ENCODE peak calls at places on chromosomes 4 and X, in six cellular contexts. One of them, this sample, is unnamed.

GRCh38 chr4:84875636-84876371 is 90.7 kb downstream of the WDFY3 start:
- DNase-seq in left ventricle myocardium superior: no peak
- DNase-seq in activated CD4-positive, alpha-beta T cell treated with anti-CD3 and anti-CD28 coated beads for 4 hours: no peak
- DNase-seq in KBM-7: no peak
- DNase-seq in renal cortical epithelial cell: no peak
- DNase-seq in central memory CD4-positive, alpha-beta T cell: no peak
- DNase-seq in this sample: peak; percentile 62

GRCh38 chr4:76251448-76252270 is at the start of gene FAM47E:
- DNase-seq in left ventricle myocardium superior: peak; percentile 86
- DNase-seq in activated CD4-positive, alpha-beta T cell treated with anti-CD3 and anti-CD28 coated beads for 4 hours: peak; percentile 3
- DNase-seq in KBM-7: peak; percentile 67
- DNase-seq in renal cortical epithelial cell: peak; percentile 59
- DNase-seq in central memory CD4-positive, alpha-beta T cell: peak; percentile 21
- DNase-seq in this sample: peak; percentile 87

GRCh38 chr4:14178421-14178820 is 550.9 kb upstream of the BOD1L1 start:
- DNase-seq in left ventricle myocardium superior: no peak
- DNase-seq in activated CD4-positive, alpha-beta T cell treated with anti-CD3 and anti-CD28 coated beads for 4 hours: no peak
- DNase-seq in KBM-7: peak; percentile 36
- DNase-seq in renal cortical epithelial cell: peak; percentile 75
- DNase-seq in central memory CD4-positive, alpha-beta T cell: peak; percentile 1
- DNase-seq in this sample: no peak

GRCh38 chrX:105882581-105883275 is 60.4 kb downstream of the NRK start:
- DNase-seq in left ventricle myocardium superior: no peak
- DNase-seq in activated CD4-positive, alpha-beta T cell treated with anti-CD3 and anti-CD28 coated beads for 4 hours: no peak
- DNase-seq in KBM-7: no peak
- DNase-seq in renal cortical epithelial cell: no peak
- DNase-seq in central memory CD4-positive, alpha-beta T cell: no peak
- DNase-seq in this sample: peak; percentile 60

GRCh38 chr4:2436301-2436700 is 17.5 kb downstream of the CFAP99 start:
- DNase-seq in left ventricle myocardium superior: peak; percentile 24
- DNase-seq in activated CD4-positive, alpha-beta T cell treated with anti-CD3 and anti-CD28 coated beads for 4 hours: no peak
- DNase-seq in KBM-7: no peak
- DNase-seq in renal cortical epithelial cell: no peak
- DNase-seq in central memory CD4-positive, alpha-beta T cell: no peak
- DNase-seq in this sample: no peak

GRCh38 chr4:39484582-39485272 is 25.9 kb downstream of the LIAS start:
- DNase-seq in left ventricle myocardium superior: no peak
- DNase-seq in activated CD4-positive, alpha-beta T cell treated with anti-CD3 and anti-CD28 coated beads for 4 hours: no peak
- DNase-seq in KBM-7: no peak
- DNase-seq in renal cortical epithelial cell: no peak
- DNase-seq in central memory CD4-positive, alpha-beta T cell: no peak
- DNase-seq in this sample: no peak

GRCh38 chr4:19514276-19515070 is 737.2 kb upstream of the SLIT2 start:
- DNase-seq in left ventricle myocardium superior: no peak
- DNase-seq in activated CD4-positive, alpha-beta T cell treated with anti-CD3 and anti-CD28 coated beads for 4 hours: no peak
- DNase-seq in KBM-7: no peak
- DNase-seq in renal cortical epithelial cell: no peak
- DNase-seq in central memory CD4-positive, alpha-beta T cell: no peak
- DNase-seq in this sample: peak; percentile 21

GRCh38 chr4:127012549-127012948 is 620.2 kb upstream of the INTU start:
- DNase-seq in left ventricle myocardium superior: no peak
- DNase-seq in activated CD4-positive, alpha-beta T cell treated with anti-CD3 and anti-CD28 coated beads for 4 hours: no peak
- DNase-seq in KBM-7: no peak
- DNase-seq in renal cortical epithelial cell: peak; percentile 87
- DNase-seq in central memory CD4-positive, alpha-beta T cell: no peak
- DNase-seq in this sample: no peak

GRCh38 chrX:19683358-19683757 is 168.1 kb upstream of the MAP3K15 start:
- DNase-seq in left ventricle myocardium superior: no peak
- DNase-seq in activated CD4-positive, alpha-beta T cell treated with anti-CD3 and anti-CD28 coated beads for 4 hours: no peak
- DNase-seq in KBM-7: no peak
- DNase-seq in renal cortical epithelial cell: no peak
- DNase-seq in central memory CD4-positive, alpha-beta T cell: no peak
- DNase-seq in this sample: peak; percentile 46

GRCh38 chr4:56246230-56246610 is 141.1 kb downstream of the AASDH start:
- DNase-seq in left ventricle myocardium superior: no peak
- DNase-seq in activated CD4-positive, alpha-beta T cell treated with anti-CD3 and anti-CD28 coated beads for 4 hours: no peak
- DNase-seq in KBM-7: no peak
- DNase-seq in renal cortical epithelial cell: no peak
- DNase-seq in central memory CD4-positive, alpha-beta T cell: no peak
- DNase-seq in this sample: no peak

GRCh38 chr4:170721812-170722373 is 632.1 kb upstream of the AADAT start:
- DNase-seq in left ventricle myocardium superior: no peak
- DNase-seq in activated CD4-positive, alpha-beta T cell treated with anti-CD3 and anti-CD28 coated beads for 4 hours: no peak
- DNase-seq in KBM-7: no peak
- DNase-seq in renal cortical epithelial cell: no peak
- DNase-seq in central memory CD4-positive, alpha-beta T cell: no peak
- DNase-seq in this sample: no peak

GRCh38 chr4:8047837-8048678 is 108.4 kb upstream of the AFAP1 start:
- DNase-seq in left ventricle myocardium superior: no peak
- DNase-seq in activated CD4-positive, alpha-beta T cell treated with anti-CD3 and anti-CD28 coated beads for 4 hours: no peak
- DNase-seq in KBM-7: no peak
- DNase-seq in renal cortical epithelial cell: no peak
- DNase-seq in central memory CD4-positive, alpha-beta T cell: no peak
- DNase-seq in this sample: no peak

GRCh38 chr4:18075823-18076433 is 54.4 kb upstream of the LCORL start:
- DNase-seq in left ventricle myocardium superior: no peak
- DNase-seq in activated CD4-positive, alpha-beta T cell treated with anti-CD3 and anti-CD28 coated beads for 4 hours: peak; percentile 4
- DNase-seq in KBM-7: peak; percentile 82
- DNase-seq in renal cortical epithelial cell: no peak
- DNase-seq in central memory CD4-positive, alpha-beta T cell: peak; percentile 27
- DNase-seq in this sample: no peak

GRCh38 chr4:184746532-184746870 is 12.6 kb upstream of the CENPU start:
- DNase-seq in left ventricle myocardium superior: no peak
- DNase-seq in activated CD4-positive, alpha-beta T cell treated with anti-CD3 and anti-CD28 coated beads for 4 hours: no peak
- DNase-seq in KBM-7: no peak
- DNase-seq in renal cortical epithelial cell: peak; percentile 95
- DNase-seq in central memory CD4-positive, alpha-beta T cell: no peak
- DNase-seq in this sample: peak; percentile 96

GRCh38 chr4:144718958-144719512 is 73.1 kb downstream of the HHIP start:
- DNase-seq in left ventricle myocardium superior: no peak
- DNase-seq in activated CD4-positive, alpha-beta T cell treated with anti-CD3 and anti-CD28 coated beads for 4 hours: no peak
- DNase-seq in KBM-7: no peak
- DNase-seq in renal cortical epithelial cell: no peak
- DNase-seq in central memory CD4-positive, alpha-beta T cell: no peak
- DNase-seq in this sample: no peak

GRCh38 chr4:106502106-106502699 is 133.6 kb upstream of the GIMD1 start:
- DNase-seq in left ventricle myocardium superior: peak; percentile 58
- DNase-seq in activated CD4-positive, alpha-beta T cell treated with anti-CD3 and anti-CD28 coated beads for 4 hours: peak; percentile 11
- DNase-seq in KBM-7: peak; percentile 46
- DNase-seq in renal cortical epithelial cell: peak; percentile 51
- DNase-seq in central memory CD4-positive, alpha-beta T cell: no peak
- DNase-seq in this sample: peak; percentile 77

GRCh38 chrX:135520022-135520552 is 373 bp upstream of the INTS6L start:
- DNase-seq in left ventricle myocardium superior: no peak
- DNase-seq in activated CD4-positive, alpha-beta T cell treated with anti-CD3 and anti-CD28 coated beads for 4 hours: no peak
- DNase-seq in KBM-7: no peak
- DNase-seq in renal cortical epithelial cell: peak; percentile 40
- DNase-seq in central memory CD4-positive, alpha-beta T cell: no peak
- DNase-seq in this sample: peak; percentile 75

GRCh38 chr4:183876268-183876934 is 28.7 kb upstream of the STOX2 start:
- DNase-seq in left ventricle myocardium superior: peak; percentile 88
- DNase-seq in activated CD4-positive, alpha-beta T cell treated with anti-CD3 and anti-CD28 coated beads for 4 hours: no peak
- DNase-seq in KBM-7: no peak
- DNase-seq in renal cortical epithelial cell: peak; percentile 80
- DNase-seq in central memory CD4-positive, alpha-beta T cell: no peak
- DNase-seq in this sample: peak; percentile 93

This sample was measured in cardiac muscle cell.